ENCODE peak calls at places on chromosomes 4 and X, in ten cellular contexts. T, Y, W, A, U, D, S, F, M and P are unnamed samples.

GRCh38 chr4:125928652-125929051 is 613.9 kb downstream of the FAT4 start:
- DNase-seq in T (no peak), Y (no peak), W (no peak), A (no peak), U (no peak), D (no peak), S (no peak), F (no peak), M (no peak), P (no peak)

GRCh38 chr4:38753021-38753806 is 29.6 kb downstream of the TLR10 start:
- DNase-seq in T (peak), Y (peak), W (no peak), A (peak), U (peak), D (peak), S (peak), F (peak), M (peak), P (peak)

GRCh38 chrX:109742722-109743121 is 9.7 kb upstream of the ACSL4 start:
- DNase-seq in T (no peak), Y (no peak), W (no peak), A (no peak), U (no peak), D (no peak), S (no peak), F (no peak), M (no peak), P (no peak)

GRCh38 chr4:39362827-39363226 is 3.3 kb downstream of the RFC1 start:
- DNase-seq in T (no peak), Y (no peak), W (no peak), A (no peak), U (no peak), D (no peak), S (peak), F (no peak), M (no peak), P (no peak)

GRCh38 chr4:152138451-152138850 is 377.6 kb upstream of the GATB start:
- DNase-seq in T (no peak), Y (no peak), W (no peak), A (no peak), U (no peak), D (no peak), S (no peak), F (no peak), M (no peak), P (no peak)

GRCh38 chrX:4091046-4091760 is 377.8 kb upstream of the PRKX start:
- DNase-seq in T (no peak), Y (no peak), W (no peak), A (peak), U (no peak), D (no peak), S (no peak), F (no peak), M (no peak), P (no peak)

GRCh38 chr4:15479089-15479912 is 9.6 kb downstream of the CC2D2A start:
- DNase-seq in T (peak), Y (peak), W (no peak), A (peak), U (no peak), D (peak), S (peak), F (no peak), M (no peak), P (peak)

GRCh38 chr4:182143086-182143821 is 99.9 kb upstream of the TENM3 start:
- DNase-seq in T (no peak), Y (peak), W (no peak), A (no peak), U (no peak), D (no peak), S (peak), F (no peak), M (no peak), P (peak)

GRCh38 chr4:106763044-106763443 is 273.1 kb downstream of the DKK2 start:
- DNase-seq in T (no peak), Y (no peak), W (no peak), A (no peak), U (no peak), D (no peak), S (no peak), F (no peak), M (no peak), P (no peak)

GRCh38 chrX:110588164-110588563 is 207.5 kb downstream of the CHRDL1 start:
- DNase-seq in T (no peak), Y (no peak), W (no peak), A (no peak), U (no peak), D (no peak), S (no peak), F (no peak), M (no peak), P (no peak)

GRCh38 chr4:41645716-41646115 is 102.8 kb downstream of the PHOX2B start:
- DNase-seq in T (no peak), Y (no peak), W (no peak), A (no peak), U (no peak), D (no peak), S (no peak), F (no peak), M (no peak), P (no peak)

GRCh38 chr4:100819505-100819904 is 301.7 kb upstream of the EMCN start:
- DNase-seq in T (no peak), Y (no peak), W (no peak), A (no peak), U (no peak), D (no peak), S (no peak), F (no peak), M (no peak), P (no peak)

GRCh38 chrX:50470103-50471031 is at the start of gene DGKK:
- DNase-seq in T (no peak), Y (no peak), W (peak), A (no peak), U (no peak), D (no peak), S (no peak), F (peak), M (no peak), P (no peak)

GRCh38 chr4:86657910-86658309 is 63.8 kb downstream of the PTPN13 start:
- DNase-seq in T (no peak), Y (no peak), W (no peak), A (no peak), U (no peak), D (no peak), S (no peak), F (no peak), M (no peak), P (no peak)

GRCh38 chrX:40360557-40360956 is 220.2 kb upstream of the ATP6AP2 start:
- DNase-seq in T (no peak), Y (no peak), W (no peak), A (no peak), U (no peak), D (no peak), S (no peak), F (no peak), M (no peak), P (no peak)

GRCh38 chr4:5203309-5203708 is 152.0 kb downstream of the STK32B start:
- DNase-seq in T (no peak), Y (no peak), W (no peak), A (no peak), U (no peak), D (no peak), S (peak), F (no peak), M (no peak), P (no peak)

DNA sequence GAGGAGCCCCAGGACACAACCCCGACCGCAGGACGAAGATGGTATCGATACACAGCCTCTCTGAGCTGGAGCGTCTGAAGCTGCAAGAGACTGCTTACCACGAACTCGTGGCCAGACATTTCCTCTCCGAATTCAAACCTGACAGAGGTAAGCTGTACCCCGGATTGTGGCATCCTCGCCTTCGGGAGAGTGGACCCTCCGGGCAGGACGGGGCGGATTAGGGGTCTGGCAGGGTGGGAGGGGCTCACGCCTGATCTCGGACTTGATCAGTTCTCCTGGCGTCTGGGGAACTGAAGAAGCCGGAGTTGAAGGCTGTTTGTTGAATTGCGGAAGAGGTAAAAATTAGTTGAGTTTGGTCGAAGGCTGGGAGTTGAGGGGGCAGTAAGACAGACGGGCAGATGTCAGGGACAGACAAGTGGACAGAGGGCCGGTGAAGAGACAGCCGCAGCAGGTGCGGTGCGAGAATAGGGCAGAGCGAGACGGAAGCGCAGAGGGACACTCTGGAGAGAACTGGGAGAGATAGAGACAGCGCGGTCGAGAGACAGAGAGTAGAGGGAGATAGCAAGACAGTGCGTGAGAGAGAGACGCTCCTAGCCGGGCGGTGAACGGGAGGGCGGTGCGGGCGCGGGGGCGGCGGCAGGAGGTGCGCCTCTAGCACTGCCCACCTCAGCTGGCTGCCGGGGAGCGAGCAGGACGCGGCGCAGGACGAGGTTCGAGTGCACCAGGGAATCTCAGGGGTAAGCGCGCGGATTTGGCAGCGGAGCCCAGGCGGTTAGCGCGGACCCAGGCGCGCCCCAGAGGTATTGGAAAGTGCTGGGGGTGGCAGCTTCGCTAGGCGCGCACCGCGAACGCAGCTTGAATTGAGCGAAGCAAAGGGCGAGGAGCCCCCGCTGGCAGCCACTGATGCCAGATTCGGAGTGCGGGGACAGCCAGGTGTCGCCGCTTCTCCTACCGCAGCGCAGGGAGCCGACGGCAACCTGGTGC is 23.9 kb downstream of the ARHGAP36 start:
- DNase-seq in T (no peak), Y (no peak), W (peak), A (no peak), U (no peak), D (no peak), S (no peak), F (no peak), M (no peak), P (no peak)
- TF ChIP-seq POLR2A in T (no peak), Y (no peak), W (no peak), A (no peak), U (no peak), D (no peak), S (no peak), F (no peak), M (no peak), P (no peak)

GRCh38 chr4:48195853-48196252 is 61.8 kb upstream of the TXK start:
- DNase-seq in T (no peak), Y (no peak), W (no peak), A (no peak), U (no peak), D (no peak), S (no peak), F (no peak), M (no peak), P (no peak)
- TF ChIP-seq POLR2A in T (no peak), Y (no peak), W (no peak), A (no peak), U (no peak), D (no peak), S (no peak), F (no peak), M (no peak), P (no peak)

DNA sequence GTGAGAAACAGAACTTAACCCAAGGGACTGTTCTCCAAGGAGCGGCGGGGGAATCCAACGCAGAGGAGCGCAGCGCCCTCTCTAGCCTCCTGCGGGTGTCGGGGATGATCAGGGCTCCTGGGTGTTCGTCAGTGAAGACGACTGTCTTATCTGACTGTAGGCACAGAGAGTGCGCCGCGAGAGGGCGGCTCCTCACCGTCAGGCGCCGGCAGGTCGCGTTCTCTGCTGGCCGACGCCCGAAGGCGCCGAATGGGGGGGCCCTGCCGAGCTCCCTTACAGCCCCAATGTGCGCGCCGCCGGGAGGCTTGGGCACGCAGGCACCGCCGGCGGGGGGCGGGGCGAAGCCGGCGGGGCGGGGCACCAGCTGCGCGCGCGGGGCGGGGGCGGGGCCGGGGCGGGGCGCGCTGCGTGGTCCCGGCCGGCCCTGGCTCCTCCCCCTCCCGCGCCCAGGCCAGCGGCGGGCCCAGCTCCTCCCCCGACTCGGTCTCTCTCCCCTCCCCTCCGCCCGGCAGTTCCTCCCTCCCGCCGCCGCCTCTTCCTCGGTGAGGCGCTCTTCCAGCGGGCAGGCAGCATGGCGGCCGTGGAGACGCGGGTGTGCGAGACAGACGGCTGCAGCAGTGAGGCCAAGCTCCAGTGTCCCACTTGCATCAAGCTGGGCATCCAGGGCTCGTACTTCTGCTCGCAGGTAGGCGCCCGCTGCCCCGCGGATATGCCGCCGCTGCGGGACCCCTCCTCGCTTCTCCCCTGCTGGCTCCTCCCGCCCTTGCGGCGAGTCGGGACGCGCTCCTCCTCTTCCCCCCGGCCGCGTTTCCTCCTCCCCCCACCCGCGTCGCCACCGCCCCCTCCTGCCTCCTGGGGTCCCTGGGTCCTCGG is at the start of gene METAP1:
- DNase-seq in T (peak), Y (peak), W (peak), A (peak), U (peak), D (peak), S (peak), F (peak), M (peak), P (peak)
- TF ChIP-seq POLR2A in T (peak), Y (peak), W (peak), A (peak), U (no peak), D (peak), S (peak), F (peak), M (peak), P (peak)

DNA sequence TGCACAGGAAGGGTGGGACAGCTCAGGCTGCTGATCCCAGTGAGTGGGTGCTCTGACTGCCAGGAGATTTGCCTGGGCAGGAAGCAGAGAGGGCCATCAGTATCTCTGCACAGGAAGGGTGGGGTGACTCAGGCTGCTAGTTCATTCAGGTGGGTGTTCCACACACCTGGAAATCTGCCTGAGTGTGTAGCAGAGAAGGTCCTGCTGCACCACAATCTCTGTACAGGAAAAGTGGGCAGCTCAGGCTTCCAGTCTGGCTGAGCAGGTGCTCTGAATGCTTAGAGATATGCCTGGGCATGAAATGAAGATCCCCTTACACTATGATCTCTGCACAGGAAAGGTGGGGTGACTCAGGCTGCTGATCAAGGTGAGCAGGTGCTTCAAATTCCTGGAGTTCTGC is 61.0 kb downstream of the ZNF518B start:
- DNase-seq in T (no peak), Y (no peak), W (no peak), A (no peak), U (no peak), D (no peak), S (no peak), F (no peak), M (no peak), P (no peak)
- TF ChIP-seq POLR2A in T (no peak), Y (no peak), W (no peak), A (no peak), U (no peak), D (no peak), S (no peak), F (no peak), M (no peak), P (no peak)

GRCh38 chr4:166827653-166828052 is 406.6 kb downstream of the SPOCK3 start:
- DNase-seq in T (no peak), Y (no peak), W (no peak), A (no peak), U (no peak), D (no peak), S (no peak), F (no peak), M (no peak), P (no peak)
- TF ChIP-seq POLR2A in T (no peak), Y (no peak), W (no peak), A (no peak), U (no peak), D (no peak), S (no peak), F (no peak), M (no peak), P (no peak)

GRCh38 chrX:12972239-12972638 is 2.7 kb upstream of the TMSB4X start:
- DNase-seq in T (no peak), Y (no peak), W (no peak), A (no peak), U (no peak), D (no peak), S (no peak), F (no peak), M (no peak), P (no peak)

GRCh38 chrX:12971282-12972003 is 3.5 kb upstream of the TMSB4X start:
- DNase-seq in T (no peak), Y (peak), W (peak), A (no peak), U (no peak), D (no peak), S (no peak), F (peak), M (no peak), P (no peak)

GRCh38 chrX:12973561-12974216 is 1.2 kb upstream of the TMSB4X start:
- DNase-seq in T (no peak), Y (no peak), W (peak), A (no peak), U (no peak), D (peak), S (no peak), F (no peak), M (no peak), P (no peak)

GRCh38 chrX:12974217-12974796 is 603 bp upstream of the TMSB4X start:
- DNase-seq in T (no peak), Y (peak), W (peak), A (peak), U (no peak), D (peak), S (peak), F (peak), M (peak), P (no peak)

GRCh38 chrX:12972867-12973560 is 1.9 kb upstream of the TMSB4X start:
- DNase-seq in T (no peak), Y (no peak), W (no peak), A (no peak), U (no peak), D (no peak), S (no peak), F (no peak), M (no peak), P (no peak)
- TF ChIP-seq POLR2A in T (no peak), Y (no peak), W (no peak), A (no peak), U (no peak), D (no peak), S (no peak), F (no peak), M (no peak), P (no peak)